ENCODE peak calls at places on chromosomes 1 and 21, in seven cellular contexts. F is PC-3, K is Peyer's patch, P is NT2/D1, A is adrenal gland, N is ovary, C is left ventricle myocardium inferior. Y is an unnamed sample.

GRCh38 chr1:231986631-231987291 is 360.2 kb downstream of the DISC1 start:
- DNase-seq in N (no peak), K (no peak), F (no peak), C (no peak), P (no peak), A (no peak), Y (no peak)

GRCh38 chr1:91166106-91166712 is 144.4 kb upstream of the ZNF644 start:
- DNase-seq in F (peak; percentile 72), P (peak; percentile 66), C (peak; percentile 33), N (peak; percentile 51), A (peak; percentile 63), K (peak; percentile 34), Y (no peak)

GRCh38 chr1:197521118-197521739 is 253.2 kb downstream of the CRB1 start:
- DNase-seq in F (peak; percentile 60), N (no peak), A (peak; percentile 21), K (no peak), C (no peak), P (peak; percentile 27), Y (no peak)

GRCh38 chr1:41868241-41868953 is 50.3 kb downstream of the HIVEP3 start:
- DNase-seq in K (peak; percentile 34), F (peak; percentile 18), C (no peak), N (no peak), A (no peak), P (no peak), Y (no peak)

GRCh38 chr1:1083181-1084027 is 9.3 kb upstream of the RNF223 start:
- DNase-seq in F (no peak), P (no peak), K (no peak), A (no peak), N (peak; percentile 15), C (peak; percentile 12), Y (no peak)

GRCh38 chr1:15158506-15159165 is 5.1 kb downstream of the TMEM51 start:
- DNase-seq in K (no peak), N (no peak), F (peak; percentile 68), P (no peak), C (no peak), A (peak; percentile 72), Y (no peak)

GRCh38 chr1:198350456-198350855 is 190.0 kb downstream of the ATP6V1G3 start:
- DNase-seq in P (no peak), K (no peak), C (no peak), A (no peak), F (no peak), N (no peak), Y (no peak)

GRCh38 chr1:78145105-78145580 is 99.4 kb downstream of the GIPC2 start:
- DNase-seq in A (peak; percentile 71), F (peak; percentile 85), K (peak; percentile 43), P (peak; percentile 72), N (peak; percentile 21), C (peak; percentile 21), Y (no peak)

GRCh38 chr1:206480211-206480610 is 9.9 kb downstream of the IKBKE start:
- DNase-seq in F (no peak), A (no peak), C (no peak), K (no peak), P (no peak), N (no peak), Y (no peak)

GRCh38 chr1:84726593-84727275 is 36.5 kb upstream of the SSX2IP start:
- DNase-seq in K (no peak), A (no peak), N (no peak), C (no peak), F (peak; percentile 50), P (no peak), Y (no peak)

GRCh38 chr1:174659823-174660222 is 212.1 kb downstream of the GPR52 start:
- DNase-seq in F (peak; percentile 86), K (no peak), N (no peak), A (no peak), P (no peak), C (no peak), Y (no peak)

GRCh38 chr1:179586107-179586823 is 5.4 kb upstream of the TDRD5 start:
- DNase-seq in C (peak; percentile 60), K (no peak), F (peak; percentile 13), A (peak; percentile 76), N (no peak), P (peak; percentile 59), Y (no peak)

GRCh38 chr1:115924730-115925129 is 51.6 kb upstream of the SLC22A15 start:
- DNase-seq in A (no peak), C (no peak), K (no peak), F (peak; percentile 43), N (no peak), P (peak; percentile 73), Y (no peak)

GRCh38 chr1:230972855-230973271 is 5.8 kb downstream of the TTC13 start:
- DNase-seq in K (peak; percentile 58), F (peak; percentile 53), N (no peak), A (no peak), C (no peak), P (no peak), Y (peak; percentile 75)

GRCh38 chr1:205172729-205173366 is 38.7 kb downstream of the DSTYK start:
- DNase-seq in F (peak; percentile 98), P (no peak), A (no peak), K (no peak), N (no peak), C (no peak), Y (no peak)

GRCh38 chr21:36193200-36193599 is 36.6 kb downstream of the DOP1B start:
- DNase-seq in A (no peak), N (no peak), K (no peak), F (peak; percentile 87), P (no peak), C (no peak), Y (no peak)

GRCh38 chr1:151832318-151832984 is 849 bp upstream of the RORC start:
- DNase-seq in C (peak; percentile 84), A (peak; percentile 93), N (peak; percentile 42), K (no peak), P (no peak), F (peak; percentile 68), Y (no peak)

GRCh38 chr1:61220531-61220930 is 138.2 kb downstream of the NFIA start:
- DNase-seq in F (peak; percentile 24), A (no peak), P (no peak), C (no peak), K (no peak), N (no peak), Y (no peak)

GRCh38 chr1:83901547-83902155 is 97.3 kb downstream of the TTLL7 start:
- DNase-seq in N (no peak), F (peak; percentile 97), A (no peak), P (no peak), C (no peak), K (no peak), Y (no peak)

GRCh38 chr1:196063952-196064351 is 544.3 kb downstream of the KCNT2 start:
- DNase-seq in A (no peak), N (no peak), P (no peak), C (no peak), F (no peak), K (no peak), Y (no peak)

GRCh38 chr1:72229893-72230292 is 52.4 kb downstream of the NEGR1 start:
- DNase-seq in K (no peak), C (no peak), A (no peak), N (no peak), F (peak; percentile 79), P (no peak), Y (no peak)

GRCh38 chr21:17512245-17513213 is at the start of gene CXADR:
- DNase-seq in K (peak; percentile 50), A (peak; percentile 69), C (peak; percentile 74), N (peak; percentile 34), P (peak; percentile 88), F (peak; percentile 81), Y (peak; percentile 50)

GRCh38 chr1:229035054-229035747 is 235.7 kb upstream of the RAB4A start:
- DNase-seq in F (no peak), A (no peak), P (no peak), K (peak; percentile 51), C (no peak), N (no peak), Y (no peak)

GRCh38 chr1:54653036-54653435 is 11.4 kb downstream of the MROH7 start:
- DNase-seq in F (no peak), P (no peak), C (no peak), K (no peak), A (no peak), N (no peak), Y (no peak)

GRCh38 chr21:46182548-46183336 is 1.5 kb downstream of the SPATC1L start:
- DNase-seq in F (no peak), K (peak; percentile 16), A (peak; percentile 72), N (peak; percentile 63), C (peak; percentile 42), P (no peak), Y (no peak)

GRCh38 chr1:226882631-226883409 is 12.4 kb downstream of the PSEN2 start:
- DNase-seq in K (no peak), N (no peak), F (peak; percentile 72), A (peak; percentile 50), P (no peak), C (no peak), Y (peak; percentile 47)

GRCh38 chr21:34936299-34936698 is 112.8 kb downstream of the RUNX1 start:
- DNase-seq in P (no peak), F (no peak), K (no peak), N (no peak), A (no peak), C (no peak), Y (no peak)

GRCh38 chr1:246068113-246068512 is 439.0 kb downstream of the SMYD3 start:
- DNase-seq in F (no peak), K (no peak), N (no peak), C (no peak), P (no peak), A (no peak), Y (no peak)

GRCh38 chr1:64488862-64489261 is 18.9 kb downstream of the CACHD1 start:
- DNase-seq in F (no peak), P (no peak), A (no peak), C (no peak), N (no peak), K (no peak), Y (no peak)

GRCh38 chr1:240786880-240787279 is 174.9 kb upstream of the GREM2 start:
- DNase-seq in N (no peak), K (no peak), F (no peak), A (no peak), C (no peak), P (no peak), Y (no peak)
- H3K4me3 ChIP-seq in N (no peak overlapping the region), K (no peak overlapping the region), F (no peak overlapping the region), A (no peak overlapping the region), C (no peak overlapping the region), P (no peak overlapping the region), Y (no peak overlapping the region)

GRCh38 chr1:153776971-153777370 is 1.8 kb downstream of the SLC27A3 start:
- DNase-seq in N (no peak), C (no peak), P (no peak), K (no peak), F (no peak), A (no peak), Y (no peak)
- H3K4me1 ChIP-seq in N (peaks cover 9% of the 10 kb centered on the region), C (peaks cover 76% of the 10 kb centered on the region), P (peaks cover 28% of the 10 kb centered on the region), K (peaks cover 10% of the 10 kb centered on the region), F (peaks cover 11% of the 10 kb centered on the region), A (peaks cover 26% of the 10 kb centered on the region), Y (peaks cover 19% of the 10 kb centered on the region)

GRCh38 chr21:40845621-40846020 is 1.3 kb downstream of the DSCAM start:
- DNase-seq in P (no peak), A (no peak), C (no peak), F (peak; percentile 17), N (no peak), K (no peak), Y (no peak)
- H3K4me3 ChIP-seq in P (no peak overlapping the region), A (no peak overlapping the region), C (no peak overlapping the region), F (no peak overlapping the region), N (no peak overlapping the region), K (no peak overlapping the region), Y (no peak overlapping the region)

DNA sequence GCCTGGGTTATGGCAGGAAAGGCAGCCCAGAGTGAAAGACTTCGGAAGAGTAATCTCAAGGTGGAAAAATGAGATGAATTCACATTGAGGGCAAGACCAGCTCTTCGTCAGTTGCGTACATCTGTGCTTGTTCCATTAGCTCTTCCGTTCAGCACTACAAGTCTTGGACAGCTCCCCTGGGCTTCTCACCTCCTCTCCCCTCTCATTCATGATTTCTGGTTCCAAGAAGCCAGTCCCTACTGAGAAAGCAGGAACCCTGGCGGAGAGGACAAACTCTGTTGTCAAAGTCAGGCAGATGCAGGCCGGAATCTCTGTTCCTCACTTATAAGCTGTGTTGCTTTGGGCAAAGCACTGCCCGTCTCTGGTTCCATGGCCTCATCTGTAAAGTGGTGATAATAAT is 76.5 kb downstream of the ACTL8 start:
- DNase-seq in F (peak; percentile 36), N (no peak), P (peak; percentile 38), A (peak; percentile 24), C (no peak), K (no peak), Y (no peak)
- H3K4me1 ChIP-seq in F (no peaks in the 10 kb centered on the region), N (no peaks in the 10 kb centered on the region), P (no peaks in the 10 kb centered on the region), A (no peaks in the 10 kb centered on the region), C (peaks cover 19% of the 10 kb centered on the region), K (no peaks in the 10 kb centered on the region), Y (no peaks in the 10 kb centered on the region)